ENCODE peak calls at places on chromosomes 16 and 17, in seven cellular contexts. G is K562, Z is prostate gland, J is endothelial cell of umbilical vein, T is stomach, W is sigmoid colon, D is transverse colon. Q is an unnamed sample.
A peak's percentile ranks its signal among the peaks of the same experiment; 100 is the strongest.

GRCh38 chr16:9476744-9477143 is 385.3 kb downstream of the HAPSTR1 start:
- DNase-seq in J (no peak), G (no peak), T (no peak), D (no peak), Z (no peak), W (no peak), Q (no peak)

GRCh38 chr16:65015577-65015976 is 106.3 kb downstream of the CDH11 start:
- DNase-seq in W (no peak), D (no peak), Z (no peak), G (no peak), T (no peak), J (no peak), Q (no peak)

GRCh38 chr17:75340636-75341035 is 51.4 kb upstream of the SLC25A19 start:
- DNase-seq in J (no peak), Z (no peak), G (no peak), T (no peak), D (no peak), W (no peak), Q (no peak)

GRCh38 chr16:67207116-67207856 is 8.4 kb downstream of the ELMO3 start:
- DNase-seq in T (no peak), J (no peak), D (no peak), G (no peak), W (no peak), Z (no peak), Q (no peak)

GRCh38 chr16:26546573-26546972 is 520.2 kb upstream of the C16orf82 start:
- DNase-seq in G (no peak), J (no peak), D (no peak), W (no peak), Z (no peak), T (no peak), Q (no peak)

GRCh38 chr17:39820987-39821386 is 43.1 kb downstream of the IKZF3 start:
- DNase-seq in G (no peak), J (no peak), Z (no peak), D (no peak), T (no peak), W (no peak), Q (no peak)

GRCh38 chr16:52861614-52862022 is 191.1 kb downstream of the CHD9NB start:
- DNase-seq in Z (no peak), J (no peak), G (no peak), W (no peak), D (peak; percentile 22), T (no peak), Q (no peak)

GRCh38 chr17:332558-333322 is 19.9 kb downstream of the RPH3AL start:
- DNase-seq in W (peak; percentile 79), G (no peak), J (no peak), Z (no peak), T (no peak), D (no peak), Q (peak; percentile 63)

GRCh38 chr16:85187447-85187846 is 75.2 kb upstream of the CIBAR2 start:
- DNase-seq in G (no peak), W (no peak), Z (no peak), J (no peak), D (no peak), T (no peak), Q (no peak)

GRCh38 chr16:1706386-1707192 is 594 bp downstream of the MAPK8IP3 start:
- DNase-seq in J (no peak), G (peak; percentile 65), T (no peak), D (no peak), Z (no peak), W (no peak), Q (no peak)

GRCh38 chr16:67782567-67783352 is 23.6 kb downstream of the RANBP10 start:
- DNase-seq in W (no peak), T (no peak), J (no peak), G (no peak), D (no peak), Z (no peak), Q (no peak)

GRCh38 chr16:67872631-67873434 is at the start of gene EDC4:
- DNase-seq in T (peak; percentile 85), G (peak; percentile 95), D (peak; percentile 88), W (peak; percentile 92), Z (peak; percentile 48), J (peak; percentile 78), Q (peak; percentile 94)

GRCh38 chr17:45016237-45016636 is 35.2 kb downstream of the DCAKD start:
- DNase-seq in Z (no peak), W (no peak), D (no peak), G (no peak), T (no peak), J (no peak), Q (no peak)

GRCh38 chr16:82700541-82701240 is 73.9 kb downstream of the CDH13 start:
- DNase-seq in T (no peak), D (no peak), W (no peak), Z (no peak), G (no peak), J (peak; percentile 84), Q (no peak)

GRCh38 chr17:57260325-57261083 is 4.2 kb downstream of the MSI2 start:
- DNase-seq in T (no peak), W (no peak), J (no peak), D (no peak), G (no peak), Z (no peak), Q (no peak)

GRCh38 chr17:74430706-74431567 is 951 bp upstream of the GPRC5C start:
- DNase-seq in J (no peak), Z (peak; percentile 92), W (peak; percentile 94), G (peak; percentile 64), D (peak; percentile 84), T (peak; percentile 98), Q (no peak)

GRCh38 chr16:3830625-3831254 is 49.8 kb downstream of the CREBBP start:
- DNase-seq in W (no peak), Z (no peak), J (no peak), D (no peak), T (no peak), G (no peak), Q (no peak)

GRCh38 chr16:11667824-11668589 is at the start of gene SNN:
- DNase-seq in W (peak; percentile 93), G (peak; percentile 99), D (peak; percentile 90), Z (peak; percentile 86), J (peak; percentile 79), T (peak; percentile 92), Q (no peak)

GRCh38 chr17:57692770-57693169 is 52.3 kb downstream of the CCDC182 start:
- DNase-seq in T (no peak), W (no peak), D (no peak), Z (no peak), G (no peak), J (no peak), Q (no peak)

GRCh38 chr16:14182999-14183398 is 111.9 kb downstream of the MRTFB start:
- DNase-seq in J (no peak), D (no peak), W (no peak), G (no peak), Z (no peak), T (no peak), Q (no peak)

GRCh38 chr17:1907818-1908698 is 78.3 kb downstream of the RPA1 start:
- DNase-seq in D (no peak), W (no peak), J (peak; percentile 25), G (no peak), T (no peak), Z (no peak), Q (no peak)

GRCh38 chr16:684961-685696 is 995 bp upstream of the JMJD8 start:
- DNase-seq in W (peak; percentile 77), G (no peak), Z (no peak), D (no peak), T (no peak), J (no peak), Q (no peak)

GRCh38 chr16:682493-683395 is 1.4 kb downstream of the JMJD8 start:
- DNase-seq in T (no peak), G (no peak), W (peak; percentile 74), J (no peak), Z (no peak), D (no peak), Q (no peak)

GRCh38 chr16:685967-686366 is 1.8 kb upstream of the JMJD8 start:
- DNase-seq in D (peak; percentile 64), W (no peak), T (peak; percentile 76), Z (no peak), G (no peak), J (peak; percentile 29), Q (no peak)

GRCh38 chr16:683396-684066 is 603 bp downstream of the JMJD8 start:
- DNase-seq in D (no peak), T (no peak), G (no peak), W (no peak), Z (no peak), J (no peak), Q (no peak)

DNA sequence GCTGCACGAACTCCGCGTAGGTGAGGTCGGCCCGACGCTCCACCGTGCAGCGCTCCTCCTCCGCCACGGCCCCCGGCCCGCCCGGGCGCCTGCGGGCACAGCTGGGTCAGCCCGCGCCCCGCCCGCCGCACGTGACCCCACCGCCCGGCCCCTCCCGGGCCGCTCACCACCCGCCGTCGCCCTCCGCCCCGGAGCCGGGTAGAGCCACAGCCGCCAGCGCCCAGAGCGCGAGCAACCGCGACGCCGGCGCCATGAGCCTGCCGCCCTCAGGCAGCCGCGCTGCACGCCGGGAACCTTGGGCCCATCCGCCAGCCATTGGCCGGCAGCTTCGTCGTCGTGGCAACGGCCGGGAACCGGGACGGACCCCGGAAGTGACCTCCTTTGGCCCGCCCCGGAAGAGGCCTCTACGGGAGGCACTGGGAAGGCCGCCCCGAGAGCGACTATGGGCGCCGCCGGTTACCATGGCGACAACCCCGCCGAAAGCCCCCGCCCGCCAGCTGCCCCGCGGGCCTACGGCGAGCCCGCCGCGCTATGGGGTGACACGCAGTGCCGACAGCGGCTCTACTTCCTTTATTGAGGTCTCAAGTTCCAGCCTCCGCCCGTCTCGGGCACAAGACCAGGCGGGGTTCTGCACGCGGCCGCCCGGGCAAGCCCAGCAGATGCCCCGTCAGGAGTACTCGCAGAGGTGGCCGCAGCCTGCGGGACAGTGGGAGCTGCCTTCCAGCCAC is at the start of gene JMJD8:
- DNase-seq in T (peak; percentile 98), D (peak; percentile 98), J (peak; percentile 87), G (peak; percentile 87), W (peak; percentile 98), Z (peak; percentile 96), Q (peak; percentile 98)
- TF ChIP-seq POLR2AphosphoS5 in T (peak; percentile 97), D (peak; percentile 83), J (peak; percentile 98), G (peak; percentile 79), W (peak; percentile 40), Z (peak; percentile 98), Q (no peak)

GRCh38 chr17:28381141-28381825 is 9.8 kb downstream of the SARM1 start:
- DNase-seq in Z (no peak), D (peak; percentile 47), T (peak; percentile 44), W (no peak), J (peak; percentile 36), G (peak; percentile 20), Q (no peak)
- TF ChIP-seq CTCF in Z (no peak), D (peak; percentile 20), T (no peak), W (no peak), J (peak; percentile 62), G (peak; percentile 56), Q (peak; percentile 21)

GRCh38 chr17:81379523-81379942 is 15.7 kb upstream of the BAHCC1 start:
- DNase-seq in Z (peak; percentile 82), D (peak; percentile 81), G (peak; percentile 59), J (no peak), W (no peak), T (peak; percentile 90), Q (peak; percentile 70)
- TF ChIP-seq POLR2A in Z (peak; percentile 65), D (peak; percentile 47), G (no peak), J (no peak), W (peak; percentile 12), T (no peak), Q (no peak)

DNA sequence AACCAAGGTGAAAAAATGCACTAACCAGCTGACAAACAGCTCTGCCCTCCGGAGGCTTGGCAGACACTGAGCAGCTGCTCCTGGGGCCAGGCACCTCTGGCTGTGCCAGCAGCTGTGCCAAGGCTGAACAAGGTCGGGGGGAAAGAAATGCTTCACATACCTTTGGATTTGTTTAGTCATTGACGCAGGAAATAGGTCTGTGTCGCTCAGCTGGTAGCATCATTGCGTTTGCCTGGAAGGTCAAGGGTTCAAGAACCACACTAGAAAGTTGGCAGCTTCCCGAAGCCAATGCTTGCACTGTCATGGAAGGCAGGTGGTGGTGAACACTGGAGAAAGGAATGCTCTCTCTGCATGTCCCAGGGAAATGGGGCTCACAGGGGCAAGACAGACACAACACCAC is 63.5 kb downstream of the PCTP start:
- DNase-seq in G (no peak), D (no peak), T (no peak), W (no peak), Z (no peak), J (peak; percentile 61), Q (no peak)
- TF ChIP-seq POLR2AphosphoS5 in G (no peak), D (no peak), T (peak; percentile 41), W (no peak), Z (no peak), J (peak; percentile 20), Q (no peak)

Q was measured in suprapubic skin.